ENCODE peak calls at places on chromosomes 12 and 14, in eight cellular contexts. P is sigmoid colon, Z is spleen, X is HCT116, I is heart left ventricle, V is H1, C is body of pancreas, L is tibial nerve. M is an unnamed sample.

GRCh38 chr14:103522649-103523582 is at the start of gene CKB:
- DNase-seq in V (peak; percentile 90), L (no peak), I (peak; percentile 83), C (peak; percentile 55), Z (peak; percentile 75), P (peak; percentile 93), X (no peak), M (peak; percentile 93)

GRCh38 chr14:69376439-69376838 is 21.7 kb downstream of the ERH start:
- DNase-seq in X (no peak), L (no peak), P (no peak), C (no peak), V (no peak), I (no peak), Z (no peak), M (no peak)

GRCh38 chr12:40515041-40515825 is 177.0 kb upstream of the CNTN1 start:
- DNase-seq in Z (no peak), L (no peak), X (no peak), V (no peak), I (no peak), P (no peak), C (no peak), M (no peak)

GRCh38 chr12:66678640-66679268 is at the start of gene GRIP1:
- DNase-seq in C (no peak), Z (no peak), P (no peak), L (no peak), X (no peak), I (no peak), V (no peak), M (no peak)

GRCh38 chr12:54300732-54301427 is at the start of gene NFE2:
- DNase-seq in I (peak; percentile 49), P (no peak), Z (peak; percentile 92), X (no peak), L (no peak), V (peak; percentile 85), C (peak; percentile 59), M (peak; percentile 92)

GRCh38 chr14:20652996-20653975 is 11.8 kb upstream of the OR6S1 start:
- DNase-seq in I (no peak), X (peak; percentile 91), C (peak; percentile 29), Z (peak; percentile 53), L (no peak), P (no peak), V (peak; percentile 94), M (peak; percentile 22)

GRCh38 chr12:132029503-132030300 is 80.0 kb downstream of the EP400 start:
- DNase-seq in X (no peak), C (no peak), V (no peak), L (no peak), P (no peak), I (no peak), Z (no peak), M (peak; percentile 64)

GRCh38 chr12:32367381-32367780 is 32.0 kb upstream of the FGD4 start:
- DNase-seq in X (no peak), Z (no peak), V (no peak), P (no peak), C (no peak), L (no peak), I (no peak), M (no peak)

GRCh38 chr14:68939893-68940613 is 39.0 kb downstream of the ACTN1 start:
- DNase-seq in P (peak; percentile 92), X (no peak), V (no peak), Z (no peak), I (peak; percentile 88), L (peak; percentile 61), C (peak; percentile 79), M (no peak)

GRCh38 chr12:103169-103981 is 36.8 kb downstream of the IQSEC3 start:
- DNase-seq in C (no peak), V (peak; percentile 66), X (peak; percentile 44), P (peak; percentile 41), Z (no peak), I (no peak), L (no peak), M (no peak)

GRCh38 chr14:47674148-47674545 is 1.3 kb downstream of the MDGA2 start:
- DNase-seq in Z (peak; percentile 69), P (no peak), V (peak; percentile 64), X (no peak), L (no peak), I (no peak), C (no peak), M (peak; percentile 73)

GRCh38 chr12:20142956-20143355 is 225.4 kb upstream of the PDE3A start:
- DNase-seq in X (no peak), Z (no peak), L (no peak), I (no peak), V (no peak), P (no peak), C (no peak), M (no peak)

GRCh38 chr12:132921685-132922084 is 34.3 kb upstream of the CHFR start:
- DNase-seq in I (no peak), V (peak; percentile 55), C (no peak), Z (no peak), X (peak; percentile 4), L (no peak), P (no peak), M (no peak)

GRCh38 chr14:44970907-44971306 is 8.9 kb downstream of the TOGARAM1 start:
- DNase-seq in X (no peak), V (no peak), L (no peak), P (no peak), Z (no peak), I (no peak), C (no peak), M (no peak)

GRCh38 chr14:69002069-69002468 is 23.0 kb upstream of the ACTN1 start:
- DNase-seq in C (peak; percentile 46), X (no peak), L (no peak), P (no peak), I (peak; percentile 51), Z (no peak), V (no peak), M (no peak)

GRCh38 chr12:15541996-15542631 is 219.8 kb downstream of the PTPRO start:
- DNase-seq in C (no peak), P (no peak), Z (no peak), I (no peak), L (no peak), X (no peak), V (no peak), M (no peak)

GRCh38 chr14:61474671-61475070 is 153.3 kb downstream of the PRKCH start:
- DNase-seq in I (no peak), X (no peak), P (no peak), Z (no peak), L (no peak), V (no peak), C (no peak), M (no peak)

GRCh38 chr14:61475316-61475715 is 153.9 kb downstream of the PRKCH start:
- DNase-seq in I (no peak), C (no peak), V (no peak), X (peak; percentile 56), L (no peak), Z (no peak), P (no peak), M (no peak)

GRCh38 chr14:61477845-61478438 is 156.6 kb downstream of the PRKCH start:
- DNase-seq in C (peak; percentile 83), Z (peak; percentile 92), V (no peak), P (peak; percentile 80), L (no peak), I (peak; percentile 86), X (peak; percentile 40), M (peak; percentile 98)

GRCh38 chr14:61476737-61477410 is 155.5 kb downstream of the PRKCH start:
- DNase-seq in I (no peak), Z (no peak), V (no peak), C (no peak), L (peak; percentile 82), X (no peak), P (peak; percentile 76), M (peak; percentile 72)

GRCh38 chr14:61476105-61476736 is 154.8 kb downstream of the PRKCH start:
- DNase-seq in I (no peak), L (no peak), C (no peak), P (no peak), Z (no peak), V (no peak), X (no peak), M (no peak)
- H3K4me1 ChIP-seq in I (peaks cover 54% of the 10 kb centered on the region), L (peaks cover 55% of the 10 kb centered on the region), C (peaks cover 47% of the 10 kb centered on the region), P (no peaks in the 10 kb centered on the region), Z (peaks cover 78% of the 10 kb centered on the region), V (peaks cover 7% of the 10 kb centered on the region), X (peaks cover 53% of the 10 kb centered on the region), M (peaks cover 90% of the 10 kb centered on the region)

DNA sequence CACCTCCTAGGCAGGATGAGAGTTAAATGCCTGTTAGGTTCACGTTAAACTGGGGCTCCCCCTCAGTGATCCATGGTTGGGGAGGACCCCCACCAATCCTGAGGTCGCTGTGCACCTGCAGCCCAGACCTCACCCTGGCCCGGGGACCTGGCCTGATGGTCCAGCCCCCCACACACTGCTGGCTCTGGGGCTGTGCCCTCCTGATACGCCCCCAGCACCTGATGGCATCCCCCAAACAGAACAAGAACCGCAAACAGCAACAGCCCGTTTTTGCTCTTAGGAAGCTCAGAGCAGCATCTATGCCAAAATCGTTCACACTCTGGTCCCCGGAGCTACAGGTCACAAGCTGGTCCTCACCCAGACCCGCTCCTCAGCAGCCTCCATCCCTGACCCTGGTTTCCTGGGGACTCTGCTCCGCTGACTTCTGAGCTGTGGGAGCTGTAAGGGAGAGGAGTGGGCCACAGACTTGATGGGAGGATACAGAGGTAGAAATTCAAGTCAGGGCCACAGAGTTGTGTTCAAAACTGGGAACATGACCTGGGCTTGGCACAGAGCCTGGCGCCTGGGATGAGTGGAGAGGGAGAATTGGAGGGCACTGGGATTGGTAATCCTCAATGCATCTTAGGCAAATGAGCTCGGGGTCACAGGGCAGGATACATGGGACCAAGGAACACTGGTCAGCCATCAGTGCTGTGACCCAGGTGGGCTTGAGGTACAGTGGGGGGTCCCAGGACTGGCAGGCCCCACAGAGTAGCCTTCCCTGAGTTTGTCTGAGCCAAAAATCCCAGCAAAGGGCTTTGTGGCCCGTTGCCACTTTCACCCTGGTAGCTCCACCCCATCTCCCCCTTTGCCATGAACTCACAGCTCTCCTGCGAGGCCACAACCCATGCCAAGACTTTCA is 170.9 kb upstream of the RTL1 start:
- DNase-seq in P (no peak), I (no peak), X (no peak), V (no peak), C (no peak), Z (peak; percentile 65), L (no peak), M (peak; percentile 12)
- TF ChIP-seq POLR2A in P (no peak), I (no peak), X (no peak), V (no peak), C (no peak), Z (no peak), L (no peak), M (no peak)

GRCh38 chr12:12661086-12661485 is 34.9 kb downstream of the GPR19 start:
- DNase-seq in V (no peak), L (no peak), Z (no peak), P (no peak), C (no peak), X (no peak), I (no peak), M (no peak)
- H3K4me1 ChIP-seq in V (peaks cover 20% of the 10 kb centered on the region), L (peaks cover 3% of the 10 kb centered on the region), Z (no peaks in the 10 kb centered on the region), P (no peaks in the 10 kb centered on the region), C (no peaks in the 10 kb centered on the region), X (no peaks in the 10 kb centered on the region), I (no peaks in the 10 kb centered on the region), M (no peaks in the 10 kb centered on the region)

DNA sequence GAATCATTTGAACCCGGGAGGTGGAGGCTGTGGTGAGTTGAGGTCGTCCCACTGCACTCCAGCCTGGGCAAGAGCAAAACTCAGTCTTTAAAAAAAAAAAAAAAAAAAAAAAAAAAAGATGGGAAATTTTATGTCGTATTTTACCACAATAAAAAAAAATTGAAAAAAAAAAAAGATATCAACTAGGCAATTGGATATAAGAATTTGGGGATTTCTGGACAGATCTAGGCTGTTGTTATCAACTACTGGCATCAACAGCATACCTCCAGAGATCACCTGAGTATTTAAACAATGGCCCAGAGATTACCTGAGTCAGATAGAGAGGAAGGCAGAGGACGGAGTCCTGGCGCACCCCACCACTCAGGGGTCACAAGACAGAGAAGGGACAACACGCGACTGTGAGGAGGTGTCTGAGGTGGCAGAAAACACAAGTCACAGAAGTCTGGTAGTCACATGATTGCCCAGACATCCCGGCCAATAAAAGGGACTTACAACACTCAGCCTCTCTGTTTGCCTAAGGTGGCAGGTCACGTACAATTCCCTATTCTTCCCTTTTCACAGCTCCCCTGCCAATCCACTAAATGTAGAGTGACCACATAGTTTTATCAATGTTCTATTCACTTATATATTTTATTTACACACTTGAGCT is 1.8 kb downstream of the SPRING1 start:
- DNase-seq in C (peak; percentile 37), I (no peak), P (no peak), L (no peak), X (no peak), V (no peak), Z (no peak), M (peak; percentile 81)
- TF ChIP-seq POLR2A in C (no peak), I (no peak), P (no peak), L (no peak), X (no peak), V (no peak), Z (no peak), M (no peak)

M was measured in upper lobe of left lung.